ENCODE peak calls at places on chromosomes 2 and 18, in nine cellular contexts. One of them, this sample, is unnamed.
A peak's percentile ranks its signal among the peaks of the same experiment; 100 is the strongest.

GRCh38 chr2:198322275-198322674 is 517.9 kb downstream of the PLCL1 start:
- DNase-seq in stimulated activated CD4-positive, alpha-beta T cell treated with anti-CD3 and anti-CD28 coated beads, Interleukin-4, amount 100 ng/mL, for 4 hours: no peak
- DNase-seq in activated CD4-positive, alpha-beta T cell treated with anti-CD3 and anti-CD28 coated beads for 36 hours: no peak
- DNase-seq in GM12865: no peak
- DNase-seq in AG04450: no peak
- DNase-seq in activated naive CD4-positive, alpha-beta T cell: no peak
- DNase-seq in naive thymus-derived CD8-positive, alpha-beta T cell: no peak
- DNase-seq in NAMALWA: peak; percentile 24
- DNase-seq in HT1080: no peak
- DNase-seq in this sample: no peak

GRCh38 chr18:31549416-31549815 is 42.3 kb upstream of the TTR start:
- DNase-seq in activated CD4-positive, alpha-beta T cell treated with anti-CD3 and anti-CD28 coated beads for 36 hours: no peak
- DNase-seq in stimulated activated CD4-positive, alpha-beta T cell treated with anti-CD3 and anti-CD28 coated beads, Interleukin-4, amount 100 ng/mL, for 4 hours: no peak
- DNase-seq in AG04450: no peak
- DNase-seq in NAMALWA: peak; percentile 9
- DNase-seq in naive thymus-derived CD8-positive, alpha-beta T cell: no peak
- DNase-seq in activated naive CD4-positive, alpha-beta T cell: no peak
- DNase-seq in GM12865: no peak
- DNase-seq in HT1080: no peak
- DNase-seq in this sample: no peak

GRCh38 chr2:189002079-189002478 is 27.9 kb downstream of the COL3A1 start:
- DNase-seq in stimulated activated CD4-positive, alpha-beta T cell treated with anti-CD3 and anti-CD28 coated beads, Interleukin-4, amount 100 ng/mL, for 4 hours: no peak
- DNase-seq in HT1080: peak; percentile 82
- DNase-seq in naive thymus-derived CD8-positive, alpha-beta T cell: no peak
- DNase-seq in activated naive CD4-positive, alpha-beta T cell: no peak
- DNase-seq in NAMALWA: no peak
- DNase-seq in activated CD4-positive, alpha-beta T cell treated with anti-CD3 and anti-CD28 coated beads for 36 hours: no peak
- DNase-seq in GM12865: no peak
- DNase-seq in AG04450: no peak
- DNase-seq in this sample: no peak

GRCh38 chr2:88038263-88039105 is 17.1 kb downstream of the KRCC1 start:
- DNase-seq in activated CD4-positive, alpha-beta T cell treated with anti-CD3 and anti-CD28 coated beads for 36 hours: no peak
- DNase-seq in AG04450: peak; percentile 84
- DNase-seq in GM12865: no peak
- DNase-seq in NAMALWA: no peak
- DNase-seq in activated naive CD4-positive, alpha-beta T cell: no peak
- DNase-seq in stimulated activated CD4-positive, alpha-beta T cell treated with anti-CD3 and anti-CD28 coated beads, Interleukin-4, amount 100 ng/mL, for 4 hours: no peak
- DNase-seq in naive thymus-derived CD8-positive, alpha-beta T cell: no peak
- DNase-seq in HT1080: peak; percentile 87
- DNase-seq in this sample: no peak

GRCh38 chr2:202450785-202451184 is 74.7 kb downstream of the BMPR2 start:
- DNase-seq in NAMALWA: no peak
- DNase-seq in activated CD4-positive, alpha-beta T cell treated with anti-CD3 and anti-CD28 coated beads for 36 hours: no peak
- DNase-seq in stimulated activated CD4-positive, alpha-beta T cell treated with anti-CD3 and anti-CD28 coated beads, Interleukin-4, amount 100 ng/mL, for 4 hours: no peak
- DNase-seq in naive thymus-derived CD8-positive, alpha-beta T cell: no peak
- DNase-seq in HT1080: no peak
- DNase-seq in activated naive CD4-positive, alpha-beta T cell: no peak
- DNase-seq in GM12865: no peak
- DNase-seq in AG04450: no peak
- DNase-seq in this sample: no peak

GRCh38 chr2:223626713-223627112 is 24.6 kb upstream of the SCG2 start:
- DNase-seq in activated CD4-positive, alpha-beta T cell treated with anti-CD3 and anti-CD28 coated beads for 36 hours: no peak
- DNase-seq in GM12865: no peak
- DNase-seq in AG04450: no peak
- DNase-seq in activated naive CD4-positive, alpha-beta T cell: no peak
- DNase-seq in HT1080: peak; percentile 97
- DNase-seq in stimulated activated CD4-positive, alpha-beta T cell treated with anti-CD3 and anti-CD28 coated beads, Interleukin-4, amount 100 ng/mL, for 4 hours: no peak
- DNase-seq in naive thymus-derived CD8-positive, alpha-beta T cell: no peak
- DNase-seq in NAMALWA: no peak
- DNase-seq in this sample: peak; percentile 59

GRCh38 chr2:204842731-204843490 is 297.6 kb downstream of the PARD3B start:
- DNase-seq in GM12865: no peak
- DNase-seq in activated CD4-positive, alpha-beta T cell treated with anti-CD3 and anti-CD28 coated beads for 36 hours: peak; percentile 55
- DNase-seq in naive thymus-derived CD8-positive, alpha-beta T cell: no peak
- DNase-seq in AG04450: peak; percentile 89
- DNase-seq in NAMALWA: no peak
- DNase-seq in activated naive CD4-positive, alpha-beta T cell: no peak
- DNase-seq in stimulated activated CD4-positive, alpha-beta T cell treated with anti-CD3 and anti-CD28 coated beads, Interleukin-4, amount 100 ng/mL, for 4 hours: peak; percentile 1
- DNase-seq in HT1080: peak; percentile 87
- DNase-seq in this sample: no peak

GRCh38 chr2:128301501-128301966 is 17.1 kb downstream of the HS6ST1 start:
- DNase-seq in stimulated activated CD4-positive, alpha-beta T cell treated with anti-CD3 and anti-CD28 coated beads, Interleukin-4, amount 100 ng/mL, for 4 hours: no peak
- DNase-seq in activated CD4-positive, alpha-beta T cell treated with anti-CD3 and anti-CD28 coated beads for 36 hours: no peak
- DNase-seq in AG04450: peak; percentile 95
- DNase-seq in HT1080: peak; percentile 49
- DNase-seq in naive thymus-derived CD8-positive, alpha-beta T cell: no peak
- DNase-seq in NAMALWA: no peak
- DNase-seq in activated naive CD4-positive, alpha-beta T cell: no peak
- DNase-seq in GM12865: no peak
- DNase-seq in this sample: no peak

GRCh38 chr2:204145197-204146190 is 208.9 kb downstream of the ICOS start:
- DNase-seq in activated naive CD4-positive, alpha-beta T cell: peak; percentile 59
- DNase-seq in HT1080: peak; percentile 64
- DNase-seq in GM12865: peak; percentile 76
- DNase-seq in naive thymus-derived CD8-positive, alpha-beta T cell: peak; percentile 59
- DNase-seq in AG04450: peak; percentile 32
- DNase-seq in stimulated activated CD4-positive, alpha-beta T cell treated with anti-CD3 and anti-CD28 coated beads, Interleukin-4, amount 100 ng/mL, for 4 hours: peak; percentile 68
- DNase-seq in NAMALWA: peak; percentile 78
- DNase-seq in activated CD4-positive, alpha-beta T cell treated with anti-CD3 and anti-CD28 coated beads for 36 hours: peak; percentile 89
- DNase-seq in this sample: peak; percentile 75

GRCh38 chr2:215878476-215879063 is 134.8 kb downstream of the MREG start:
- DNase-seq in activated naive CD4-positive, alpha-beta T cell: no peak
- DNase-seq in AG04450: no peak
- DNase-seq in NAMALWA: no peak
- DNase-seq in GM12865: no peak
- DNase-seq in stimulated activated CD4-positive, alpha-beta T cell treated with anti-CD3 and anti-CD28 coated beads, Interleukin-4, amount 100 ng/mL, for 4 hours: no peak
- DNase-seq in naive thymus-derived CD8-positive, alpha-beta T cell: no peak
- DNase-seq in HT1080: no peak
- DNase-seq in activated CD4-positive, alpha-beta T cell treated with anti-CD3 and anti-CD28 coated beads for 36 hours: no peak
- DNase-seq in this sample: no peak

GRCh38 chr2:85134255-85135065 is 1.3 kb downstream of the TCF7L1 start:
- DNase-seq in GM12865: no peak
- DNase-seq in HT1080: no peak
- DNase-seq in NAMALWA: no peak
- DNase-seq in stimulated activated CD4-positive, alpha-beta T cell treated with anti-CD3 and anti-CD28 coated beads, Interleukin-4, amount 100 ng/mL, for 4 hours: no peak
- DNase-seq in activated CD4-positive, alpha-beta T cell treated with anti-CD3 and anti-CD28 coated beads for 36 hours: peak; percentile 32
- DNase-seq in activated naive CD4-positive, alpha-beta T cell: no peak
- DNase-seq in AG04450: no peak
- DNase-seq in naive thymus-derived CD8-positive, alpha-beta T cell: no peak
- DNase-seq in this sample: no peak

GRCh38 chr2:60331106-60331809 is 222.2 kb downstream of the BCL11A start:
- DNase-seq in activated CD4-positive, alpha-beta T cell treated with anti-CD3 and anti-CD28 coated beads for 36 hours: no peak
- DNase-seq in activated naive CD4-positive, alpha-beta T cell: no peak
- DNase-seq in GM12865: no peak
- DNase-seq in NAMALWA: no peak
- DNase-seq in HT1080: peak; percentile 10
- DNase-seq in AG04450: no peak
- DNase-seq in naive thymus-derived CD8-positive, alpha-beta T cell: no peak
- DNase-seq in stimulated activated CD4-positive, alpha-beta T cell treated with anti-CD3 and anti-CD28 coated beads, Interleukin-4, amount 100 ng/mL, for 4 hours: no peak
- DNase-seq in this sample: no peak

GRCh38 chr2:128447538-128447885 is 128.8 kb upstream of the HS6ST1 start:
- DNase-seq in HT1080: no peak
- DNase-seq in activated CD4-positive, alpha-beta T cell treated with anti-CD3 and anti-CD28 coated beads for 36 hours: no peak
- DNase-seq in activated naive CD4-positive, alpha-beta T cell: no peak
- DNase-seq in AG04450: no peak
- DNase-seq in naive thymus-derived CD8-positive, alpha-beta T cell: no peak
- DNase-seq in stimulated activated CD4-positive, alpha-beta T cell treated with anti-CD3 and anti-CD28 coated beads, Interleukin-4, amount 100 ng/mL, for 4 hours: no peak
- DNase-seq in GM12865: no peak
- DNase-seq in NAMALWA: no peak
- DNase-seq in this sample: no peak

GRCh38 chr2:75525434-75526308 is 35.1 kb downstream of the EVA1A start:
- DNase-seq in activated naive CD4-positive, alpha-beta T cell: no peak
- DNase-seq in activated CD4-positive, alpha-beta T cell treated with anti-CD3 and anti-CD28 coated beads for 36 hours: peak; percentile 20
- DNase-seq in HT1080: peak; percentile 85
- DNase-seq in GM12865: peak; percentile 36
- DNase-seq in stimulated activated CD4-positive, alpha-beta T cell treated with anti-CD3 and anti-CD28 coated beads, Interleukin-4, amount 100 ng/mL, for 4 hours: no peak
- DNase-seq in NAMALWA: no peak
- DNase-seq in naive thymus-derived CD8-positive, alpha-beta T cell: no peak
- DNase-seq in AG04450: no peak
- DNase-seq in this sample: no peak

GRCh38 chr2:15527074-15527739 is 33.9 kb downstream of the NBAS start:
- DNase-seq in activated CD4-positive, alpha-beta T cell treated with anti-CD3 and anti-CD28 coated beads for 36 hours: peak; percentile 16
- DNase-seq in stimulated activated CD4-positive, alpha-beta T cell treated with anti-CD3 and anti-CD28 coated beads, Interleukin-4, amount 100 ng/mL, for 4 hours: no peak
- DNase-seq in NAMALWA: peak; percentile 19
- DNase-seq in activated naive CD4-positive, alpha-beta T cell: no peak
- DNase-seq in GM12865: peak; percentile 3
- DNase-seq in AG04450: no peak
- DNase-seq in HT1080: peak; percentile 9
- DNase-seq in naive thymus-derived CD8-positive, alpha-beta T cell: no peak
- DNase-seq in this sample: no peak

GRCh38 chr2:126750506-126750905 is 94.5 kb downstream of the GYPC start:
- DNase-seq in NAMALWA: no peak
- DNase-seq in stimulated activated CD4-positive, alpha-beta T cell treated with anti-CD3 and anti-CD28 coated beads, Interleukin-4, amount 100 ng/mL, for 4 hours: no peak
- DNase-seq in naive thymus-derived CD8-positive, alpha-beta T cell: no peak
- DNase-seq in GM12865: no peak
- DNase-seq in HT1080: no peak
- DNase-seq in activated naive CD4-positive, alpha-beta T cell: no peak
- DNase-seq in activated CD4-positive, alpha-beta T cell treated with anti-CD3 and anti-CD28 coated beads for 36 hours: no peak
- DNase-seq in AG04450: no peak
- DNase-seq in this sample: no peak

GRCh38 chr2:146214394-146214929 is 1630.4 kb upstream of the ACVR2A start:
- DNase-seq in activated naive CD4-positive, alpha-beta T cell: no peak
- DNase-seq in stimulated activated CD4-positive, alpha-beta T cell treated with anti-CD3 and anti-CD28 coated beads, Interleukin-4, amount 100 ng/mL, for 4 hours: no peak
- DNase-seq in AG04450: no peak
- DNase-seq in GM12865: no peak
- DNase-seq in HT1080: no peak
- DNase-seq in naive thymus-derived CD8-positive, alpha-beta T cell: no peak
- DNase-seq in activated CD4-positive, alpha-beta T cell treated with anti-CD3 and anti-CD28 coated beads for 36 hours: no peak
- DNase-seq in NAMALWA: no peak
- DNase-seq in this sample: no peak

GRCh38 chr2:210162466-210163124 is 8.6 kb downstream of the KANSL1L start:
- DNase-seq in AG04450: no peak
- DNase-seq in activated naive CD4-positive, alpha-beta T cell: no peak
- DNase-seq in HT1080: no peak
- DNase-seq in naive thymus-derived CD8-positive, alpha-beta T cell: no peak
- DNase-seq in stimulated activated CD4-positive, alpha-beta T cell treated with anti-CD3 and anti-CD28 coated beads, Interleukin-4, amount 100 ng/mL, for 4 hours: no peak
- DNase-seq in activated CD4-positive, alpha-beta T cell treated with anti-CD3 and anti-CD28 coated beads for 36 hours: no peak
- DNase-seq in NAMALWA: no peak
- DNase-seq in GM12865: no peak
- DNase-seq in this sample: no peak

GRCh38 chr2:79627237-79627636 is 114.4 kb downstream of the CTNNA2 start:
- DNase-seq in activated CD4-positive, alpha-beta T cell treated with anti-CD3 and anti-CD28 coated beads for 36 hours: no peak
- DNase-seq in GM12865: no peak
- DNase-seq in stimulated activated CD4-positive, alpha-beta T cell treated with anti-CD3 and anti-CD28 coated beads, Interleukin-4, amount 100 ng/mL, for 4 hours: no peak
- DNase-seq in naive thymus-derived CD8-positive, alpha-beta T cell: no peak
- DNase-seq in activated naive CD4-positive, alpha-beta T cell: no peak
- DNase-seq in AG04450: no peak
- DNase-seq in HT1080: no peak
- DNase-seq in NAMALWA: no peak
- DNase-seq in this sample: no peak

GRCh38 chr2:143683977-143684376 is 554.8 kb downstream of the ARHGAP15 start:
- DNase-seq in activated CD4-positive, alpha-beta T cell treated with anti-CD3 and anti-CD28 coated beads for 36 hours: no peak
- DNase-seq in activated naive CD4-positive, alpha-beta T cell: no peak
- DNase-seq in naive thymus-derived CD8-positive, alpha-beta T cell: no peak
- DNase-seq in NAMALWA: no peak
- DNase-seq in HT1080: no peak
- DNase-seq in AG04450: no peak
- DNase-seq in GM12865: no peak
- DNase-seq in stimulated activated CD4-positive, alpha-beta T cell treated with anti-CD3 and anti-CD28 coated beads, Interleukin-4, amount 100 ng/mL, for 4 hours: no peak
- DNase-seq in this sample: no peak

GRCh38 chr18:63099848-63100625 is 219.5 kb downstream of the BCL2 start:
- DNase-seq in activated CD4-positive, alpha-beta T cell treated with anti-CD3 and anti-CD28 coated beads for 36 hours: no peak
- DNase-seq in NAMALWA: no peak
- DNase-seq in naive thymus-derived CD8-positive, alpha-beta T cell: no peak
- DNase-seq in HT1080: no peak
- DNase-seq in AG04450: no peak
- DNase-seq in GM12865: no peak
- DNase-seq in stimulated activated CD4-positive, alpha-beta T cell treated with anti-CD3 and anti-CD28 coated beads, Interleukin-4, amount 100 ng/mL, for 4 hours: no peak
- DNase-seq in activated naive CD4-positive, alpha-beta T cell: no peak
- DNase-seq in this sample: peak; percentile 93

GRCh38 chr2:238239552-238239871 is 326 bp downstream of the HES6 start:
- DNase-seq in activated naive CD4-positive, alpha-beta T cell: no peak
- DNase-seq in activated CD4-positive, alpha-beta T cell treated with anti-CD3 and anti-CD28 coated beads for 36 hours: peak; percentile 52
- DNase-seq in AG04450: no peak
- DNase-seq in naive thymus-derived CD8-positive, alpha-beta T cell: peak; percentile 43
- DNase-seq in GM12865: peak; percentile 21
- DNase-seq in stimulated activated CD4-positive, alpha-beta T cell treated with anti-CD3 and anti-CD28 coated beads, Interleukin-4, amount 100 ng/mL, for 4 hours: peak; percentile 36
- DNase-seq in NAMALWA: peak; percentile 52
- DNase-seq in HT1080: no peak
- DNase-seq in this sample: no peak

GRCh38 chr2:84865181-84865783 is 15.6 kb downstream of the TRABD2A start:
- DNase-seq in naive thymus-derived CD8-positive, alpha-beta T cell: no peak
- DNase-seq in HT1080: peak; percentile 30
- DNase-seq in activated CD4-positive, alpha-beta T cell treated with anti-CD3 and anti-CD28 coated beads for 36 hours: no peak
- DNase-seq in AG04450: no peak
- DNase-seq in stimulated activated CD4-positive, alpha-beta T cell treated with anti-CD3 and anti-CD28 coated beads, Interleukin-4, amount 100 ng/mL, for 4 hours: no peak
- DNase-seq in activated naive CD4-positive, alpha-beta T cell: no peak
- DNase-seq in NAMALWA: peak; percentile 51
- DNase-seq in GM12865: peak; percentile 53
- DNase-seq in this sample: no peak

GRCh38 chr18:54043484-54044256 is 180.8 kb downstream of the MBD2 start:
- DNase-seq in activated CD4-positive, alpha-beta T cell treated with anti-CD3 and anti-CD28 coated beads for 36 hours: no peak
- DNase-seq in activated naive CD4-positive, alpha-beta T cell: no peak
- DNase-seq in HT1080: no peak
- DNase-seq in stimulated activated CD4-positive, alpha-beta T cell treated with anti-CD3 and anti-CD28 coated beads, Interleukin-4, amount 100 ng/mL, for 4 hours: no peak
- DNase-seq in AG04450: no peak
- DNase-seq in naive thymus-derived CD8-positive, alpha-beta T cell: no peak
- DNase-seq in GM12865: no peak
- DNase-seq in NAMALWA: no peak
- DNase-seq in this sample: no peak

GRCh38 chr2:225037374-225038075 is 4.7 kb downstream of the DOCK10 start:
- DNase-seq in GM12865: peak; percentile 33
- DNase-seq in naive thymus-derived CD8-positive, alpha-beta T cell: no peak
- DNase-seq in NAMALWA: no peak
- DNase-seq in HT1080: no peak
- DNase-seq in stimulated activated CD4-positive, alpha-beta T cell treated with anti-CD3 and anti-CD28 coated beads, Interleukin-4, amount 100 ng/mL, for 4 hours: no peak
- DNase-seq in AG04450: no peak
- DNase-seq in activated naive CD4-positive, alpha-beta T cell: no peak
- DNase-seq in activated CD4-positive, alpha-beta T cell treated with anti-CD3 and anti-CD28 coated beads for 36 hours: no peak
- DNase-seq in this sample: no peak

GRCh38 chr2:154462634-154463033 is 235.9 kb upstream of the KCNJ3 start:
- DNase-seq in GM12865: no peak
- DNase-seq in NAMALWA: no peak
- DNase-seq in HT1080: no peak
- DNase-seq in activated naive CD4-positive, alpha-beta T cell: no peak
- DNase-seq in naive thymus-derived CD8-positive, alpha-beta T cell: no peak
- DNase-seq in stimulated activated CD4-positive, alpha-beta T cell treated with anti-CD3 and anti-CD28 coated beads, Interleukin-4, amount 100 ng/mL, for 4 hours: no peak
- DNase-seq in AG04450: no peak
- DNase-seq in activated CD4-positive, alpha-beta T cell treated with anti-CD3 and anti-CD28 coated beads for 36 hours: no peak
- DNase-seq in this sample: no peak

GRCh38 chr18:52254367-52254766 is 85.6 kb upstream of the DCC start:
- DNase-seq in GM12865: no peak
- DNase-seq in activated naive CD4-positive, alpha-beta T cell: no peak
- DNase-seq in stimulated activated CD4-positive, alpha-beta T cell treated with anti-CD3 and anti-CD28 coated beads, Interleukin-4, amount 100 ng/mL, for 4 hours: no peak
- DNase-seq in activated CD4-positive, alpha-beta T cell treated with anti-CD3 and anti-CD28 coated beads for 36 hours: no peak
- DNase-seq in NAMALWA: no peak
- DNase-seq in naive thymus-derived CD8-positive, alpha-beta T cell: no peak
- DNase-seq in AG04450: no peak
- DNase-seq in HT1080: peak; percentile 73
- DNase-seq in this sample: no peak

GRCh38 chr18:68233043-68233442 is 481.9 kb downstream of the TMX3 start:
- DNase-seq in naive thymus-derived CD8-positive, alpha-beta T cell: no peak
- DNase-seq in HT1080: no peak
- DNase-seq in AG04450: no peak
- DNase-seq in GM12865: no peak
- DNase-seq in activated CD4-positive, alpha-beta T cell treated with anti-CD3 and anti-CD28 coated beads for 36 hours: no peak
- DNase-seq in NAMALWA: no peak
- DNase-seq in stimulated activated CD4-positive, alpha-beta T cell treated with anti-CD3 and anti-CD28 coated beads, Interleukin-4, amount 100 ng/mL, for 4 hours: no peak
- DNase-seq in activated naive CD4-positive, alpha-beta T cell: no peak
- DNase-seq in this sample: no peak

GRCh38 chr2:207119048-207119447 is 46.7 kb downstream of the KLF7 start:
- DNase-seq in AG04450: no peak
- DNase-seq in activated naive CD4-positive, alpha-beta T cell: no peak
- DNase-seq in stimulated activated CD4-positive, alpha-beta T cell treated with anti-CD3 and anti-CD28 coated beads, Interleukin-4, amount 100 ng/mL, for 4 hours: no peak
- DNase-seq in HT1080: no peak
- DNase-seq in activated CD4-positive, alpha-beta T cell treated with anti-CD3 and anti-CD28 coated beads for 36 hours: no peak
- DNase-seq in NAMALWA: no peak
- DNase-seq in naive thymus-derived CD8-positive, alpha-beta T cell: no peak
- DNase-seq in GM12865: no peak
- DNase-seq in this sample: no peak

GRCh38 chr2:70570041-70570661 is 16.5 kb upstream of the TGFA start:
- DNase-seq in stimulated activated CD4-positive, alpha-beta T cell treated with anti-CD3 and anti-CD28 coated beads, Interleukin-4, amount 100 ng/mL, for 4 hours: no peak
- DNase-seq in activated naive CD4-positive, alpha-beta T cell: no peak
- DNase-seq in HT1080: peak; percentile 80
- DNase-seq in NAMALWA: no peak
- DNase-seq in activated CD4-positive, alpha-beta T cell treated with anti-CD3 and anti-CD28 coated beads for 36 hours: no peak
- DNase-seq in AG04450: no peak
- DNase-seq in GM12865: no peak
- DNase-seq in naive thymus-derived CD8-positive, alpha-beta T cell: no peak
- DNase-seq in this sample: no peak

GRCh38 chr2:175931751-175932295 is 70.2 kb downstream of the LNPK start:
- DNase-seq in HT1080: no peak
- DNase-seq in activated CD4-positive, alpha-beta T cell treated with anti-CD3 and anti-CD28 coated beads for 36 hours: no peak
- DNase-seq in GM12865: no peak
- DNase-seq in activated naive CD4-positive, alpha-beta T cell: no peak
- DNase-seq in AG04450: peak; percentile 59
- DNase-seq in NAMALWA: no peak
- DNase-seq in naive thymus-derived CD8-positive, alpha-beta T cell: no peak
- DNase-seq in stimulated activated CD4-positive, alpha-beta T cell treated with anti-CD3 and anti-CD28 coated beads, Interleukin-4, amount 100 ng/mL, for 4 hours: no peak
- DNase-seq in this sample: no peak